ENCODE peak calls at places on chromosomes 6 and 20, in four cellular contexts. One of them, this sample, is unnamed.

GRCh38 chr6:129889580-129889979 is 28.5 kb upstream of the TMEM244 start:
- DNase-seq in uterus: no peak
- DNase-seq in IMR-90: peak
- DNase-seq in HCT116: no peak
- DNase-seq in this sample: no peak

GRCh38 chr6:148501178-148501590 is 158.5 kb downstream of the SASH1 start:
- DNase-seq in uterus: peak
- DNase-seq in IMR-90: peak
- DNase-seq in HCT116: peak
- DNase-seq in this sample: no peak

GRCh38 chr6:136173519-136174507 is 76.3 kb downstream of the MTFR2 start:
- DNase-seq in uterus: peak
- DNase-seq in IMR-90: peak
- DNase-seq in HCT116: no peak
- DNase-seq in this sample: peak

GRCh38 chr20:48489046-48489463 is 338.7 kb downstream of the PREX1 start:
- DNase-seq in uterus: no peak
- DNase-seq in IMR-90: no peak
- DNase-seq in HCT116: no peak
- DNase-seq in this sample: no peak

GRCh38 chr6:155174576-155175174 is 89.1 kb upstream of the CLDN20 start:
- DNase-seq in uterus: peak
- DNase-seq in IMR-90: peak
- DNase-seq in HCT116: peak
- DNase-seq in this sample: peak

GRCh38 chr6:3061501-3061941 is 6.8 kb upstream of the RIPK1 start:
- DNase-seq in uterus: no peak
- DNase-seq in IMR-90: peak
- DNase-seq in HCT116: no peak
- DNase-seq in this sample: no peak

GRCh38 chr6:87848616-87849015 is 146.6 kb upstream of the AKIRIN2 start:
- DNase-seq in uterus: no peak
- DNase-seq in IMR-90: no peak
- DNase-seq in HCT116: no peak
- DNase-seq in this sample: no peak

GRCh38 chr6:30544666-30545272 is 11.5 kb downstream of the GNL1 start:
- DNase-seq in uterus: no peak
- DNase-seq in IMR-90: peak
- DNase-seq in HCT116: peak
- DNase-seq in this sample: no peak

GRCh38 chr20:24816431-24816830 is 132.6 kb upstream of the CST7 start:
- DNase-seq in uterus: no peak
- DNase-seq in IMR-90: no peak
- DNase-seq in HCT116: no peak
- DNase-seq in this sample: no peak

GRCh38 chr6:124010574-124010973 is 206.9 kb downstream of the NKAIN2 start:
- DNase-seq in uterus: no peak
- DNase-seq in IMR-90: no peak
- DNase-seq in HCT116: no peak
- DNase-seq in this sample: no peak

GRCh38 chr20:43766395-43766794 is 39.6 kb upstream of the GTSF1L start:
- DNase-seq in uterus: no peak
- DNase-seq in IMR-90: no peak
- DNase-seq in HCT116: no peak
- DNase-seq in this sample: peak

GRCh38 chr20:53767206-53767924 is 173.7 kb upstream of the ZNF217 start:
- DNase-seq in uterus: no peak
- DNase-seq in IMR-90: no peak
- DNase-seq in HCT116: no peak
- DNase-seq in this sample: no peak

DNA sequence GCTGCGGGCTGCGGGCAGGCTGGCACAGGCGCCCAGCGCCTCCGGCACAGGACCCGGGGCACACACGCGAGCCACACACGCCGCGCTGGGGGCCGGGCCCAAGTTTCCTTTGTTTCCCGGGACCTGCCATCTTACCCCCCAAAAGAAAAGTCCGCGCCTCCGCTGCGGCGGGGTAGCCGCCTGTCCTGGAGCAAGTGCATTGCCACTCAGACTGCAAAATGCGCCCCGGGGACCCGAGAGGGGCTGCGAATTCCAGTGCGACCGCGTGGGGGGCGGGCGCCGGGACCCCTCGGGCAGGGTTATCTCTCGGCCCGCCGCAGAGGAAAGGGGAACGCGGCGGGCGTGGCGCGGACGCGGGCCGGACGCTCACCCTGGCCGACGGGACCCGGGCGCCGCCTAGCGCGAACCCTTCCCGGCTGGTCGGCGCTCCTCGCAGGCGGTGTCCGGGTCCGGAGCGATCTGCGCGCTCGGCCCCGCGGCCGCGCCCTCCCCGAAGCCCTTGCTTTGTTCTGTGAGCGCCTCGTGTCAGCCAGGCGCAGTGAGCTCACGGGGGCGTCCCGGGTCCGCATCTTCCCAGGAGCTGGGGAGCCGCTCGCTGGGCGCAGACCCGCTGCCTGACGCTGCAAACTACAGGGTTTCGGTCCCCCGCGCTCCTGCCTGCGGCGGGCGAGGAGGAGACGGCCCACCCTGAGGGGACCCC is 620 bp upstream of the CD24 start:
- DNase-seq in uterus: no peak
- DNase-seq in IMR-90: no peak
- DNase-seq in HCT116: no peak
- DNase-seq in this sample: no peak
- TF ChIP-seq POLR2A in uterus: no peak
- TF ChIP-seq POLR2A in IMR-90: no peak
- TF ChIP-seq POLR2A in HCT116: no peak
- TF ChIP-seq POLR2A in this sample: no peak

DNA sequence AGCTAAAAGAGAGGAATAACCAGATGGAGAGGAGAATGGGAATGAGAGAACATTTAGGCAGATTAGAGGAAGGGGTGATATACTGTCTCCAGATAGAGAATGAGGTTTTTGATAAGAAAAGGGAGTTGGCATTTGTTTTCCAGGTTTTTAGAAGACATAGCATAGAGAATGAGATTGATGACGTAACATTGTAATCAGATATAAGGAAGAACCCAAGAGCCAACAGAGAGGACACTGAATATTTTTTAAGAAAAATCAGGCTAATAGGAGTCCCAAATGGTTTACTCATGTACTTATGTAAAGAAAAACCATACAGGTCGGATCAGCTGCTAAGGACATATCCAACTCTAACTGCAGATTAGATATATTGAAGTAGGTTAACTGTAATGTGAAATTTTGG is 112.9 kb downstream of the TBC1D7 start:
- DNase-seq in uterus: no peak
- DNase-seq in IMR-90: no peak
- DNase-seq in HCT116: no peak
- DNase-seq in this sample: no peak
- TF ChIP-seq POLR2A in uterus: no peak
- TF ChIP-seq POLR2A in IMR-90: no peak
- TF ChIP-seq POLR2A in HCT116: no peak
- TF ChIP-seq POLR2A in this sample: no peak

DNA sequence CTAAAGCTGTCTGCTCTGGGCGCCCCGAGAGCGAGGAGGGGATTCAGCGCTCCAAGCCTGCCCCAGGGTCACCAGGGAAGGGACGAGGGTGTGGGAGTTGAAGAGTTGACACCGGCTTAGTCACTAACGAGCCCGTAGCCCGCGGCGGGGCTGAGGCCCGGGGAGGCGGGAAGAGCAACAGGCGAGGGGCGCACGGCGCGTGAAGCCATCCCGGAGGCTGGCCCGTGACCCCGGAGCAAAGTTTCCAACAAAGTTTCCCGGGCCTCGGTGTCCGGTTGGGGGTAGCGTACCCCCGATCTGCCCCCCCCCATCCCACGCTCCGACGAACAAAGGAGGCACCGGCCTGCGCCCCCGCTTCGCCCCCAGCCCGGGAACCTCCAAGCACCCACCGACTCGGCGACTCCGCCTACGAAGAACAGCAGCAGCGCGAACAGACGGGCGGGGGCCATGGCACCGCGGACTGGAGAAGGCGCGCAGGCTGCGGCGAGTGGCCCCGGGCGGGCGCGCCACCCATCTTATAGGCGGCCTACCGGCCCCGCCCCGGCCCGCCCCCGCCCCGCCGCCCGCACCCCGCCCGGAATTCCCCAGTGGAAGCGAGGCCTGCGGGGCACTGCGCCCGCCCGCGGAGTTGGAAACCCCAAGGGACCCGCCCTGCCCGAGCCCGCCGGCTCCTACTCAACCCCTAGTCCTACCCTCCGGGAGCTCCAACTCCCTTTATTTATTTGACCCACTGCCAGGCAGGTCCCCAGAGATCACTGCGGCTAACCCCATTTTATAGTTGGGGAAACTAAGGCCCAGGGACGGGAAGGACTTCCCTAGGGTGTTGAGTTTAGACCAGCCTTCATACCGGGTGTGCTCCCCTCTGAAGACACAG is at the start of gene SDC4:
- DNase-seq in uterus: peak
- DNase-seq in IMR-90: peak
- DNase-seq in HCT116: no peak
- DNase-seq in this sample: peak
- TF ChIP-seq POLR2A in uterus: no peak
- TF ChIP-seq POLR2A in IMR-90: peak
- TF ChIP-seq POLR2A in HCT116: peak
- TF ChIP-seq POLR2A in this sample: peak

GRCh38 chr20:45796336-45797070 is 4.7 kb downstream of the DNTTIP1 start:
- DNase-seq in uterus: no peak
- DNase-seq in IMR-90: no peak
- DNase-seq in HCT116: no peak
- DNase-seq in this sample: no peak

GRCh38 chr20:45788351-45788750 is 3.3 kb downstream of the WFDC3 start:
- DNase-seq in uterus: no peak
- DNase-seq in IMR-90: no peak
- DNase-seq in HCT116: no peak
- DNase-seq in this sample: no peak

GRCh38 chr20:45792513-45793118 is 862 bp downstream of the DNTTIP1 start:
- DNase-seq in uterus: no peak
- DNase-seq in IMR-90: no peak
- DNase-seq in HCT116: no peak
- DNase-seq in this sample: no peak

DNA sequence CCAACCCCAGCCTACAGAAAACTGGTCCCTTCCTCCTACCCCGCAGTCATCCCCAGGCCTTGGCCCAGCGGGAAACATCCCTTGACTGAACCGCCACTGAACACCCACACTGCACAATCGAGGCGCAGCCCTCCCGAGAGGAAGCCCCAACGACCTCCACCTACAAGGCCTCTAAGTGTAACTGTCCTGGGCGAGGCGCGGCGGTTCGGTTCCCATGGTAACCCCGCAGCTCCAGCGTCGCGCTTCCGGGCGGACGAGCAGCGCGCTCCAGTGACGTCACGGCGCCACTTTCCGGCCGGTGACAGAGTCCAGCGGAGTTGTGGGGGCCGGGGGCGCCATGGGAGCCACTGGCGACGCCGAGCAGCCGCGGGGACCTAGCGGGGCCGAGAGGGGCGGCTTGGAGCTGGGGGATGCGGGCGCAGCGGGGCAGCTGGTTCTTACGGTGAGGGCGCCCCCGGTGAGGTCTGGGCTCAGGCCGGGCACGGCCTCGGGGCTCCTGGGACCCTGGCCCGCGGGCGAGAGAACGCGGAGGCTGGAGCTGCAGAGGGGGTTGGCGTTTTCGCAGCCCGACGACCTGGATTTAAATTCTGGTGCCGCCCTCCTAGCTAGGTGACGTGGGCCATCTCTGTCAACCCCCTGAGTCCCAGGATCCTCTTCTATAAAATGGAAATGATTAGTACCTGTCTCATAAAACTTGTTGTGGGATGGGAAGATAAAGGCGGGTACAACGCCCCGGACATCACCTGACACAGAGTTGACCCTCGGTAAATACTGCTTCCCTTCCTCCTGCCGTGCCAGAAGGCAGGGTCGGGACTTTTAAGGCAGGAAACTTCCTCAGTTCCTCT is at the start of the genes DNTTIP1 and WFDC3:
- DNase-seq in uterus: peak
- DNase-seq in IMR-90: peak
- DNase-seq in HCT116: peak
- DNase-seq in this sample: peak
- TF ChIP-seq POLR2A in uterus: peak
- TF ChIP-seq POLR2A in IMR-90: peak
- TF ChIP-seq POLR2A in HCT116: peak
- TF ChIP-seq POLR2A in this sample: peak

This sample was measured in heart left ventricle.